ENCODE peak calls at places on chromosomes 13 and 19, in four cellular contexts. One of them, this sample, is unnamed.

GRCh38 chr19:1324792-1325567 is 39.3 kb downstream of the EFNA2 start:
- DNase-seq in AG10803: peak; percentile 67
- DNase-seq in testis: peak; percentile 90
- DNase-seq in activated B cell treated with CpG ODN at 0.5 μM for 24 hours: no peak
- DNase-seq in this sample: no peak

GRCh38 chr13:26446751-26447150 is 110.7 kb upstream of the WASF3 start:
- DNase-seq in testis: no peak
- DNase-seq in AG10803: no peak
- DNase-seq in activated B cell treated with CpG ODN at 0.5 μM for 24 hours: no peak
- DNase-seq in this sample: no peak

GRCh38 chr13:30789360-30789862 is 54.1 kb downstream of the ALOX5AP start:
- DNase-seq in activated B cell treated with CpG ODN at 0.5 μM for 24 hours: no peak
- DNase-seq in testis: no peak
- DNase-seq in AG10803: no peak
- DNase-seq in this sample: no peak

GRCh38 chr13:24473646-24474045 is 38.9 kb downstream of the PARP4 start:
- DNase-seq in AG10803: no peak
- DNase-seq in activated B cell treated with CpG ODN at 0.5 μM for 24 hours: no peak
- DNase-seq in testis: no peak
- DNase-seq in this sample: no peak

GRCh38 chr13:50892162-50892944 is 17.2 kb upstream of the RNASEH2B start:
- DNase-seq in testis: no peak
- DNase-seq in activated B cell treated with CpG ODN at 0.5 μM for 24 hours: no peak
- DNase-seq in AG10803: no peak
- DNase-seq in this sample: no peak

GRCh38 chr13:34358811-34359513 is 541.0 kb downstream of the RFC3 start:
- DNase-seq in AG10803: peak; percentile 92
- DNase-seq in activated B cell treated with CpG ODN at 0.5 μM for 24 hours: no peak
- DNase-seq in testis: peak; percentile 20
- DNase-seq in this sample: no peak

GRCh38 chr13:97339019-97339988 is 94.7 kb upstream of the RAP2A start:
- DNase-seq in AG10803: peak; percentile 95
- DNase-seq in testis: peak; percentile 60
- DNase-seq in activated B cell treated with CpG ODN at 0.5 μM for 24 hours: no peak
- DNase-seq in this sample: no peak

GRCh38 chr13:73336789-73337188 is 278.0 kb downstream of the KLF5 start:
- DNase-seq in testis: no peak
- DNase-seq in activated B cell treated with CpG ODN at 0.5 μM for 24 hours: no peak
- DNase-seq in AG10803: no peak
- DNase-seq in this sample: no peak

GRCh38 chr19:33794578-33795369 is 1.9 kb upstream of the KCTD15 start:
- DNase-seq in activated B cell treated with CpG ODN at 0.5 μM for 24 hours: no peak
- DNase-seq in AG10803: no peak
- DNase-seq in testis: no peak
- DNase-seq in this sample: no peak

GRCh38 chr13:79451500-79451962 is 29.4 kb upstream of the NDFIP2 start:
- DNase-seq in AG10803: peak; percentile 84
- DNase-seq in activated B cell treated with CpG ODN at 0.5 μM for 24 hours: peak; percentile 25
- DNase-seq in testis: no peak
- DNase-seq in this sample: no peak

GRCh38 chr19:46959962-46960556 is 59.6 kb upstream of the NPAS1 start:
- DNase-seq in AG10803: no peak
- DNase-seq in testis: no peak
- DNase-seq in activated B cell treated with CpG ODN at 0.5 μM for 24 hours: no peak
- DNase-seq in this sample: no peak

GRCh38 chr13:42990147-42990990 is 1.7 kb downstream of the EPSTI1 start:
- DNase-seq in AG10803: peak; percentile 56
- DNase-seq in testis: no peak
- DNase-seq in activated B cell treated with CpG ODN at 0.5 μM for 24 hours: no peak
- DNase-seq in this sample: no peak

GRCh38 chr19:12884926-12885748 is 1.9 kb downstream of the KLF1 start:
- DNase-seq in testis: peak; percentile 78
- DNase-seq in activated B cell treated with CpG ODN at 0.5 μM for 24 hours: peak; percentile 71
- DNase-seq in AG10803: peak; percentile 36
- DNase-seq in this sample: no peak

GRCh38 chr19:19602136-19602712 is 16.3 kb downstream of the PBX4 start:
- DNase-seq in AG10803: no peak
- DNase-seq in activated B cell treated with CpG ODN at 0.5 μM for 24 hours: no peak
- DNase-seq in testis: no peak
- DNase-seq in this sample: no peak

GRCh38 chr13:51729853-51730553 is 74.0 kb downstream of the DHRS12 start:
- DNase-seq in testis: no peak
- DNase-seq in AG10803: peak; percentile 86
- DNase-seq in activated B cell treated with CpG ODN at 0.5 μM for 24 hours: no peak
- DNase-seq in this sample: no peak

GRCh38 chr19:45828523-45828922 is 13.4 kb upstream of the RSPH6A start:
- DNase-seq in AG10803: no peak
- DNase-seq in activated B cell treated with CpG ODN at 0.5 μM for 24 hours: no peak
- DNase-seq in testis: no peak
- DNase-seq in this sample: no peak

GRCh38 chr19:48741222-48741999 is 1.0 kb upstream of the RASIP1 start:
- DNase-seq in AG10803: no peak
- DNase-seq in activated B cell treated with CpG ODN at 0.5 μM for 24 hours: no peak
- DNase-seq in testis: peak; percentile 66
- DNase-seq in this sample: no peak

GRCh38 chr13:24328145-24328544 is 18.8 kb downstream of the C1QTNF9 start:
- DNase-seq in AG10803: no peak
- DNase-seq in testis: no peak
- DNase-seq in activated B cell treated with CpG ODN at 0.5 μM for 24 hours: no peak
- DNase-seq in this sample: no peak

GRCh38 chr19:7512400-7512851 is 3.5 kb upstream of the ZNF358 start:
- DNase-seq in testis: no peak
- DNase-seq in activated B cell treated with CpG ODN at 0.5 μM for 24 hours: no peak
- DNase-seq in AG10803: no peak
- DNase-seq in this sample: no peak
- TF ChIP-seq CTCF in testis: no peak
- TF ChIP-seq CTCF in activated B cell treated with CpG ODN at 0.5 μM for 24 hours: no peak
- TF ChIP-seq CTCF in AG10803: no peak
- TF ChIP-seq CTCF in this sample: no peak

GRCh38 chr19:18083929-18084684 is 2.6 kb downstream of the IL12RB1 start:
- DNase-seq in AG10803: no peak
- DNase-seq in activated B cell treated with CpG ODN at 0.5 μM for 24 hours: no peak
- DNase-seq in testis: no peak
- DNase-seq in this sample: no peak
- TF ChIP-seq CTCF in AG10803: no peak
- TF ChIP-seq CTCF in activated B cell treated with CpG ODN at 0.5 μM for 24 hours: no peak
- TF ChIP-seq CTCF in testis: no peak
- TF ChIP-seq CTCF in this sample: no peak

GRCh38 chr13:98599502-98600328 is 22.8 kb upstream of the STK24 start:
- DNase-seq in activated B cell treated with CpG ODN at 0.5 μM for 24 hours: no peak
- DNase-seq in testis: no peak
- DNase-seq in AG10803: peak; percentile 42
- DNase-seq in this sample: no peak

GRCh38 chr13:98595134-98595533 is 18.2 kb upstream of the STK24 start:
- DNase-seq in testis: no peak
- DNase-seq in AG10803: no peak
- DNase-seq in activated B cell treated with CpG ODN at 0.5 μM for 24 hours: no peak
- DNase-seq in this sample: no peak

GRCh38 chr13:98592353-98592740 is 15.4 kb upstream of the STK24 start:
- DNase-seq in testis: no peak
- DNase-seq in AG10803: no peak
- DNase-seq in activated B cell treated with CpG ODN at 0.5 μM for 24 hours: no peak
- DNase-seq in this sample: no peak

DNA sequence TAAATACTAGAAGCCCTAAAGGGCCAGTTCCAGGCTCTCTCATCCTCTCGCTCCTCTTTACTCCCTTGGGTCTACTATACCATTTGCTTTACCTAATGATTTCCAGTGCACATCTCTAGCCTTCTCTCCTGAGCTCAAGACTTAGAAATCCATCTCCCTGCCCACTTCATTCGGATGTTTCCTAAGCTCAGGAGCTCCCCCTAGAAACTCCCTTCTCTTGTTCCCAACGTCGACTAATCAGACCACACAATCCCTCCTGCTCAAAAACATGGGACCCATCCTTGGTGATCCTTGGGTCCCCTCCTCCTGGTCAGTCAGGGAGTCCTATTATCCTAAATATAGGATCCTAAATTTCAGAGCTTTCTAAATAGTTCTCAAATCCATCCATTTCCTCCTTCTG is 21.1 kb upstream of the STK24 start:
- DNase-seq in activated B cell treated with CpG ODN at 0.5 μM for 24 hours: no peak
- DNase-seq in AG10803: no peak
- DNase-seq in testis: no peak
- DNase-seq in this sample: no peak
- TF ChIP-seq CTCF in activated B cell treated with CpG ODN at 0.5 μM for 24 hours: no peak
- TF ChIP-seq CTCF in AG10803: peak; percentile 14
- TF ChIP-seq CTCF in testis: no peak
- TF ChIP-seq CTCF in this sample: peak; percentile 21

DNA sequence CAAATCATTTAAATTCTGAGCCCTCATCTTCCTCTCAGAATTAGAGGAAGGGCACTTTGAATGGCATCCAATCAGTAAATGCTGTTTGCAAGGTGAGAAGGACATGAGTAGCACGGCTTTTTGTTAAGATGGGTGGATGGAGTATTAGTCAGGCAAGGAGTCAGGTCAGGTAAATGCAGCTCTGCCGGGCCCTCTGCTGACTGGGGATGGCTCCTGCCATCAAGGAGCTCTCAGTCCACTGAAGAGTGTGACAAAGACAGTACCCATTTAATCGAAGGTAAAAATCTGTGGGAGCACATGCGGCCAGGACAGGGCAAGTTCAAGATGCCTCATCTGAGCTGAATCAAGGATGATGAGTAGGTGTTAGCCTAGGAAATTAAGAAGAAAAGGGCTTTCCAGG is 670.3 kb upstream of the ARGLU1 start:
- DNase-seq in AG10803: no peak
- DNase-seq in testis: no peak
- DNase-seq in activated B cell treated with CpG ODN at 0.5 μM for 24 hours: no peak
- DNase-seq in this sample: no peak
- TF ChIP-seq CTCF in AG10803: no peak
- TF ChIP-seq CTCF in testis: no peak
- TF ChIP-seq CTCF in activated B cell treated with CpG ODN at 0.5 μM for 24 hours: no peak
- TF ChIP-seq CTCF in this sample: no peak

GRCh38 chr13:93183302-93183701 is 43.3 kb upstream of the GPC6 start:
- DNase-seq in testis: no peak
- DNase-seq in activated B cell treated with CpG ODN at 0.5 μM for 24 hours: no peak
- DNase-seq in AG10803: no peak
- DNase-seq in this sample: no peak
- TF ChIP-seq CTCF in testis: no peak
- TF ChIP-seq CTCF in activated B cell treated with CpG ODN at 0.5 μM for 24 hours: no peak
- TF ChIP-seq CTCF in AG10803: no peak
- TF ChIP-seq CTCF in this sample: peak; percentile 5

DNA sequence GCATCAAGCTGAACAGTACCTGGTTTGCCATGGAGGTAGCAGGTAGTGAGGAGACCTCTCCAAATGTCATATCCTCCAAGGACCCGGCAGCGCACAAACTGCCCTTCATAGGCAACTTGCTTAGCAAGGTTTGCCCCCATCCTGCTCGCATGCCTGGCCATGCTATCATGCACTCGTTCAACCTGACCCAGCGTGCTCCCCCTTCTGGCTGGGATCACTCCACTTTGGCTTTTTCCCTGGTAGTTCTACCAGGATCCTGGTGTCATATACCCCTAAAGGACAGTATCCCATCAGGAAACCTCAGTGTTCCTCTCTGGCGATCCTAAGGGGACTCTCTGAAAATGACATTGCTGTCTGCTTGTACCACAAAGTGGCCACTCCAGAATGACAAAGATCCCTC is 38.6 kb upstream of the ZNF30 start:
- DNase-seq in AG10803: no peak
- DNase-seq in activated B cell treated with CpG ODN at 0.5 μM for 24 hours: no peak
- DNase-seq in testis: no peak
- DNase-seq in this sample: no peak
- TF ChIP-seq CTCF in AG10803: no peak
- TF ChIP-seq CTCF in activated B cell treated with CpG ODN at 0.5 μM for 24 hours: no peak
- TF ChIP-seq CTCF in testis: no peak
- TF ChIP-seq CTCF in this sample: no peak